ENCODE peak calls at places on chromosomes 12 and 14, in seven cellular contexts. One of them, this sample, is unnamed.

GRCh38 chr14:30443368-30444007 is 115.5 kb upstream of the G2E3 start:
- DNase-seq in effector CD4-positive, alpha-beta T cell: no peak
- DNase-seq in fibroblast of the conjunctiva: peak
- DNase-seq in upper lobe of left lung: no peak
- DNase-seq in fibroblast of mammary gland: peak
- DNase-seq in upper lobe of right lung: no peak
- DNase-seq in HuH-7.5: peak
- DNase-seq in this sample: no peak

GRCh38 chr14:92726135-92726932 is 22.1 kb downstream of the LGMN start:
- DNase-seq in fibroblast of the conjunctiva: peak
- DNase-seq in fibroblast of mammary gland: peak
- DNase-seq in effector CD4-positive, alpha-beta T cell: no peak
- DNase-seq in upper lobe of right lung: peak
- DNase-seq in upper lobe of left lung: peak
- DNase-seq in HuH-7.5: no peak
- DNase-seq in this sample: no peak

GRCh38 chr14:73789996-73790581 is 61.5 kb upstream of the PTGR2 start:
- DNase-seq in fibroblast of mammary gland: peak
- DNase-seq in upper lobe of left lung: peak
- DNase-seq in HuH-7.5: no peak
- DNase-seq in effector CD4-positive, alpha-beta T cell: no peak
- DNase-seq in upper lobe of right lung: no peak
- DNase-seq in fibroblast of the conjunctiva: peak
- DNase-seq in this sample: no peak

GRCh38 chr14:22836301-22837058 is at the start of gene MMP14:
- DNase-seq in upper lobe of right lung: no peak
- DNase-seq in upper lobe of left lung: peak
- DNase-seq in fibroblast of the conjunctiva: peak
- DNase-seq in HuH-7.5: peak
- DNase-seq in fibroblast of mammary gland: peak
- DNase-seq in effector CD4-positive, alpha-beta T cell: no peak
- DNase-seq in this sample: no peak

GRCh38 chr14:50396636-50397460 is at the start of gene CDKL1:
- DNase-seq in HuH-7.5: peak
- DNase-seq in fibroblast of the conjunctiva: peak
- DNase-seq in upper lobe of right lung: peak
- DNase-seq in upper lobe of left lung: peak
- DNase-seq in fibroblast of mammary gland: peak
- DNase-seq in effector CD4-positive, alpha-beta T cell: peak
- DNase-seq in this sample: peak

GRCh38 chr14:90061849-90062794 is at the start of gene KCNK13:
- DNase-seq in upper lobe of right lung: no peak
- DNase-seq in upper lobe of left lung: peak
- DNase-seq in fibroblast of the conjunctiva: no peak
- DNase-seq in HuH-7.5: no peak
- DNase-seq in effector CD4-positive, alpha-beta T cell: no peak
- DNase-seq in fibroblast of mammary gland: no peak
- DNase-seq in this sample: no peak

GRCh38 chr14:93269341-93270068 is 62.4 kb downstream of the UBR7 start:
- DNase-seq in fibroblast of the conjunctiva: peak
- DNase-seq in HuH-7.5: no peak
- DNase-seq in fibroblast of mammary gland: peak
- DNase-seq in upper lobe of left lung: no peak
- DNase-seq in effector CD4-positive, alpha-beta T cell: no peak
- DNase-seq in upper lobe of right lung: no peak
- DNase-seq in this sample: no peak

GRCh38 chr12:59780605-59781135 is 184.8 kb downstream of the SLC16A7 start:
- DNase-seq in fibroblast of mammary gland: peak
- DNase-seq in upper lobe of left lung: no peak
- DNase-seq in HuH-7.5: peak
- DNase-seq in fibroblast of the conjunctiva: peak
- DNase-seq in effector CD4-positive, alpha-beta T cell: no peak
- DNase-seq in upper lobe of right lung: no peak
- DNase-seq in this sample: no peak

GRCh38 chr14:80080601-80081000 is 130.7 kb downstream of the DIO2 start:
- DNase-seq in upper lobe of left lung: no peak
- DNase-seq in upper lobe of right lung: no peak
- DNase-seq in effector CD4-positive, alpha-beta T cell: no peak
- DNase-seq in fibroblast of mammary gland: no peak
- DNase-seq in fibroblast of the conjunctiva: no peak
- DNase-seq in HuH-7.5: no peak
- DNase-seq in this sample: no peak

GRCh38 chr14:35352274-35353233 is 52.0 kb downstream of the NFKBIA start:
- DNase-seq in fibroblast of mammary gland: no peak
- DNase-seq in HuH-7.5: no peak
- DNase-seq in upper lobe of left lung: peak
- DNase-seq in effector CD4-positive, alpha-beta T cell: no peak
- DNase-seq in fibroblast of the conjunctiva: no peak
- DNase-seq in upper lobe of right lung: no peak
- DNase-seq in this sample: no peak

GRCh38 chr12:3378655-3379054 is 112.3 kb upstream of the PRMT8 start:
- DNase-seq in upper lobe of right lung: no peak
- DNase-seq in fibroblast of mammary gland: no peak
- DNase-seq in upper lobe of left lung: no peak
- DNase-seq in HuH-7.5: no peak
- DNase-seq in fibroblast of the conjunctiva: no peak
- DNase-seq in effector CD4-positive, alpha-beta T cell: no peak
- DNase-seq in this sample: no peak

GRCh38 chr14:40122978-40123648 is 690.9 kb upstream of the FBXO33 start:
- DNase-seq in effector CD4-positive, alpha-beta T cell: no peak
- DNase-seq in upper lobe of right lung: no peak
- DNase-seq in fibroblast of the conjunctiva: no peak
- DNase-seq in HuH-7.5: no peak
- DNase-seq in fibroblast of mammary gland: peak
- DNase-seq in upper lobe of left lung: no peak
- DNase-seq in this sample: no peak

GRCh38 chr12:132395908-132396305 is 66.5 kb upstream of the GALNT9 start:
- DNase-seq in upper lobe of left lung: no peak
- DNase-seq in HuH-7.5: no peak
- DNase-seq in fibroblast of mammary gland: no peak
- DNase-seq in upper lobe of right lung: no peak
- DNase-seq in fibroblast of the conjunctiva: no peak
- DNase-seq in effector CD4-positive, alpha-beta T cell: no peak
- DNase-seq in this sample: no peak

This sample was measured in naive thymus-derived CD8-positive, alpha-beta T cell.